ENCODE peak calls at places on chromosomes 7 and 10, in six cellular contexts. One of them, this sample, is unnamed.

GRCh38 chr7:102933763-102934162 is 21.0 kb downstream of the LRRC17 start:
- DNase-seq in Ammon's horn: peak
- DNase-seq in fibroblast of gingiva: peak
- DNase-seq in NAMALWA: no peak
- DNase-seq in glomerular endothelial cell: no peak
- DNase-seq in DMS153: no peak
- DNase-seq in this sample: peak

GRCh38 chr10:283916-284356 is 148.7 kb downstream of the ZMYND11 start:
- DNase-seq in Ammon's horn: no peak
- DNase-seq in fibroblast of gingiva: no peak
- DNase-seq in NAMALWA: no peak
- DNase-seq in glomerular endothelial cell: no peak
- DNase-seq in DMS153: no peak
- DNase-seq in this sample: no peak

GRCh38 chr10:91287276-91287675 is 66.8 kb downstream of the PCGF5 start:
- DNase-seq in Ammon's horn: no peak
- DNase-seq in fibroblast of gingiva: no peak
- DNase-seq in NAMALWA: no peak
- DNase-seq in glomerular endothelial cell: no peak
- DNase-seq in DMS153: no peak
- DNase-seq in this sample: no peak

GRCh38 chr10:96667401-96667800 is 52.9 kb downstream of the PIK3AP1 start:
- DNase-seq in Ammon's horn: no peak
- DNase-seq in fibroblast of gingiva: no peak
- DNase-seq in NAMALWA: no peak
- DNase-seq in glomerular endothelial cell: no peak
- DNase-seq in DMS153: no peak
- DNase-seq in this sample: no peak

GRCh38 chr10:119139464-119140067 is 25.9 kb downstream of the SFXN4 start:
- DNase-seq in Ammon's horn: peak
- DNase-seq in fibroblast of gingiva: peak
- DNase-seq in NAMALWA: peak
- DNase-seq in glomerular endothelial cell: no peak
- DNase-seq in DMS153: no peak
- DNase-seq in this sample: no peak

GRCh38 chr10:46297406-46298204 is 10.8 kb downstream of the ANTXRL start:
- DNase-seq in Ammon's horn: no peak
- DNase-seq in fibroblast of gingiva: no peak
- DNase-seq in NAMALWA: no peak
- DNase-seq in glomerular endothelial cell: no peak
- DNase-seq in DMS153: no peak
- DNase-seq in this sample: no peak

GRCh38 chr7:66306243-66306642 is 101.1 kb downstream of the TPST1 start:
- DNase-seq in Ammon's horn: no peak
- DNase-seq in fibroblast of gingiva: no peak
- DNase-seq in NAMALWA: no peak
- DNase-seq in glomerular endothelial cell: no peak
- DNase-seq in DMS153: no peak
- DNase-seq in this sample: no peak

GRCh38 chr7:713488-714230 is 12.8 kb upstream of the DNAAF5 start:
- DNase-seq in Ammon's horn: no peak
- DNase-seq in fibroblast of gingiva: no peak
- DNase-seq in NAMALWA: no peak
- DNase-seq in glomerular endothelial cell: no peak
- DNase-seq in DMS153: no peak
- DNase-seq in this sample: no peak

GRCh38 chr7:33539198-33539597 is 366.1 kb upstream of the BMPER start:
- DNase-seq in Ammon's horn: no peak
- DNase-seq in fibroblast of gingiva: no peak
- DNase-seq in NAMALWA: peak
- DNase-seq in glomerular endothelial cell: no peak
- DNase-seq in DMS153: no peak
- DNase-seq in this sample: no peak

GRCh38 chr7:16417958-16418357 is 3.4 kb downstream of the CRPPA start:
- DNase-seq in Ammon's horn: no peak
- DNase-seq in fibroblast of gingiva: no peak
- DNase-seq in NAMALWA: no peak
- DNase-seq in glomerular endothelial cell: no peak
- DNase-seq in DMS153: no peak
- DNase-seq in this sample: no peak

GRCh38 chr7:18317956-18318355 is 177.6 kb upstream of the HDAC9 start:
- DNase-seq in Ammon's horn: no peak
- DNase-seq in fibroblast of gingiva: no peak
- DNase-seq in NAMALWA: no peak
- DNase-seq in glomerular endothelial cell: no peak
- DNase-seq in DMS153: no peak
- DNase-seq in this sample: no peak

GRCh38 chr10:77315511-77316129 is 322.0 kb downstream of the KCNMA1 start:
- DNase-seq in Ammon's horn: no peak
- DNase-seq in fibroblast of gingiva: no peak
- DNase-seq in NAMALWA: no peak
- DNase-seq in glomerular endothelial cell: no peak
- DNase-seq in DMS153: no peak
- DNase-seq in this sample: no peak

GRCh38 chr7:132739271-132739955 is 163.1 kb upstream of the PLXNA4 start:
- DNase-seq in Ammon's horn: peak
- DNase-seq in fibroblast of gingiva: peak
- DNase-seq in NAMALWA: no peak
- DNase-seq in glomerular endothelial cell: no peak
- DNase-seq in DMS153: no peak
- DNase-seq in this sample: peak